ENCODE peak calls at places on chromosomes 13 and 19, in five cellular contexts. I, U, R, N and B are unnamed samples.

GRCh38 chr13:40139896-40140520 is 484.5 kb downstream of the COG6 start:
- DNase-seq in U (no peak), I (no peak), R (no peak), N (no peak), B (no peak)

GRCh38 chr19:13770013-13770635 is 4.1 kb upstream of the C19orf53 start:
- DNase-seq in I (no peak), U (no peak), R (no peak), N (no peak), B (no peak)

GRCh38 chr19:10389863-10390262 is 9.5 kb upstream of the TYK2 start:
- DNase-seq in I (no peak), N (no peak), R (no peak), U (peak), B (no peak)

GRCh38 chr19:12947702-12948596 is 2.3 kb downstream of the RAD23A start:
- DNase-seq in N (no peak), I (no peak), R (no peak), U (no peak), B (no peak)

GRCh38 chr19:9967326-9967725 is 31.0 kb upstream of the OLFM2 start:
- DNase-seq in N (no peak), U (no peak), I (no peak), R (no peak), B (no peak)

GRCh38 chr13:65783383-65783782 is 1446.8 kb downstream of the PCDH9 start:
- DNase-seq in I (no peak), U (no peak), R (no peak), N (no peak), B (no peak)

GRCh38 chr13:34044660-34045080 is 226.7 kb downstream of the RFC3 start:
- DNase-seq in I (no peak), N (peak), R (no peak), U (no peak), B (no peak)

GRCh38 chr19:28242317-28242927 is 970.5 kb downstream of the UQCRFS1 start:
- DNase-seq in N (no peak), U (peak), R (no peak), I (peak), B (no peak)

GRCh38 chr13:111846396-111847174 is 220.4 kb upstream of the SOX1 start:
- DNase-seq in R (no peak), I (no peak), N (no peak), U (peak), B (no peak)

GRCh38 chr13:48585456-48585840 is 52.6 kb upstream of the RCBTB2 start:
- DNase-seq in R (no peak), N (peak), U (no peak), I (no peak), B (no peak)

GRCh38 chr19:36151144-36152051 is 849 bp downstream of the COX7A1 start:
- DNase-seq in I (no peak), N (no peak), R (no peak), U (peak), B (no peak)

GRCh38 chr19:45847661-45848060 is 15.3 kb downstream of the SYMPK start:
- DNase-seq in N (no peak), R (no peak), U (no peak), I (no peak), B (no peak)

GRCh38 chr19:6516659-6517291 is 14.1 kb upstream of the TNFSF9 start:
- DNase-seq in U (peak), I (peak), N (peak), R (peak), B (peak)

GRCh38 chr13:110278859-110279258 is 28.1 kb downstream of the COL4A1 start:
- DNase-seq in U (no peak), R (no peak), N (no peak), I (no peak), B (no peak)

GRCh38 chr13:97257228-97257755 is 35.2 kb downstream of the MBNL2 start:
- DNase-seq in N (no peak), I (no peak), U (no peak), R (no peak), B (no peak)
- H3K4me3 ChIP-seq in N (no peak), I (no peak), U (no peak), R (no peak), B (no peak)

GRCh38 chr13:23613971-23614370 is 43.8 kb downstream of the TNFRSF19 start:
- DNase-seq in R (no peak), U (no peak), N (no peak), I (no peak), B (no peak)
- H3K4me3 ChIP-seq in R (no peak), U (no peak), N (no peak), I (no peak), B (no peak)

GRCh38 chr13:30869491-30869890 is 36.6 kb upstream of the MEDAG start:
- DNase-seq in R (no peak), N (no peak), I (no peak), U (no peak), B (no peak)
- H3K4me3 ChIP-seq in R (no peak), N (no peak), I (no peak), U (no peak), B (no peak)

DNA sequence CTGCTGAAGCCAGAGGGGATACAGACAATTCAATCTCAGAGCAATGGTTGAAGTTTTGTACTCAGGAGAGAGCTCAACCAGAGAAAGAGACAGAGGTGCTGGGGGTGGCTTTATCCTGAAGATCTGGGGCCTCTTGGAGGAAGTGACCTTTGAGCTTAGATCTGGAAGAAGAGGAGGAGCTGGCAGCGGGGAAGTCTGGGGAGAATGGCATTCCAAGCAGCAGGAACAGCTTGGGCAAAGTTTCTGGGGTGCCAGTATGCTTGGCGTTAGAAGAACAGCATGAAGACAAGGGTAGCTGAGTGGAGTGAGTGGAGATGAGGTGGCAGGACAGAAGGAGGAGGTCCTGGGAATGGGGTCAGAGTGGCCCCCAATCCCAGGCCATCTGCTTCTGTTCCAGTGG is 11.3 kb downstream of the MAST3 start:
- DNase-seq in R (no peak), U (no peak), N (no peak), I (no peak), B (no peak)
- H3K4me3 ChIP-seq in R (no peak), U (no peak), N (no peak), I (no peak), B (no peak)